ENCODE peak calls at places on chromosomes 16 and 17, in four cellular contexts. A is astrocyte of the spinal cord, I is M059J, J is breast epithelium. Z is an unnamed sample.
A peak's percentile ranks its signal among the peaks of the same experiment; 100 is the strongest.

GRCh38 chr17:4631836-4632582 is 9.5 kb downstream of the ALOX15 start:
- DNase-seq in J (no peak), A (peak; percentile 38), I (peak; percentile 53), Z (peak; percentile 35)

GRCh38 chr17:3447625-3448024 is 14.0 kb upstream of the OR1E2 start:
- DNase-seq in J (no peak), I (no peak), A (no peak), Z (no peak)

GRCh38 chr16:53434436-53435065 is at the start of gene RBL2:
- DNase-seq in I (peak; percentile 78), J (peak; percentile 77), A (peak; percentile 85), Z (peak; percentile 94)

GRCh38 chr17:57622886-57623433 is 122.1 kb downstream of the CCDC182 start:
- DNase-seq in J (no peak), A (peak; percentile 81), I (peak; percentile 97), Z (peak; percentile 77)

GRCh38 chr16:85583491-85584181 is 29.5 kb upstream of the GSE1 start:
- DNase-seq in A (peak; percentile 26), I (peak; percentile 81), J (no peak), Z (peak; percentile 85)

GRCh38 chr17:66978514-66979061 is 14.1 kb downstream of the CACNG4 start:
- DNase-seq in I (no peak), A (no peak), J (no peak), Z (no peak)

GRCh38 chr16:13070268-13070667 is 168.9 kb downstream of the SHISA9 start:
- DNase-seq in J (no peak), A (no peak), I (peak; percentile 25), Z (peak; percentile 30)

GRCh38 chr17:59154335-59154720 is 658 bp downstream of the SKA2 start:
- DNase-seq in I (peak; percentile 70), A (no peak), J (peak; percentile 26), Z (peak; percentile 73)

GRCh38 chr16:1033128-1033679 is 39.3 kb upstream of the SSTR5 start:
- DNase-seq in A (no peak), I (no peak), J (no peak), Z (no peak)

GRCh38 chr17:4208228-4208627 is 55.6 kb downstream of the ANKFY1 start:
- DNase-seq in I (peak; percentile 53), J (no peak), A (no peak), Z (peak; percentile 64)

GRCh38 chr17:48046296-48046695 is 1.9 kb upstream of the NFE2L1 start:
- DNase-seq in A (no peak), I (no peak), J (no peak), Z (no peak)

GRCh38 chr17:36529121-36529520 is 5.5 kb downstream of the MYO19 start:
- DNase-seq in A (peak; percentile 22), I (peak; percentile 76), J (no peak), Z (no peak)

GRCh38 chr17:1931759-1932579 is 93.2 kb downstream of the RTN4RL1 start:
- DNase-seq in A (peak; percentile 31), I (peak; percentile 33), J (no peak), Z (peak; percentile 73)

GRCh38 chr17:77772899-77773358 is 185.6 kb upstream of the TNRC6C start:
- DNase-seq in I (no peak), J (no peak), A (no peak), Z (no peak)

GRCh38 chr17:48490391-48491026 is 40.3 kb downstream of the HOXB1 start:
- DNase-seq in A (no peak), I (peak; percentile 55), J (no peak), Z (peak; percentile 50)

GRCh38 chr16:28202147-28202746 is 9.5 kb downstream of the XPO6 start:
- DNase-seq in A (no peak), I (no peak), J (no peak), Z (no peak)

GRCh38 chr17:61833536-61834203 is 29.7 kb downstream of the BRIP1 start:
- DNase-seq in I (peak; percentile 93), J (no peak), A (peak; percentile 36), Z (peak; percentile 56)

GRCh38 chr17:39461911-39462641 is 790 bp downstream of the CDK12 start:
- DNase-seq in I (no peak), J (no peak), A (peak; percentile 39), Z (peak; percentile 62)

GRCh38 chr16:88967800-88968588 is 9.0 kb downstream of the CBFA2T3 start:
- DNase-seq in J (no peak), I (no peak), A (no peak), Z (no peak)

GRCh38 chr17:17152385-17152784 is 53.7 kb downstream of the PLD6 start:
- DNase-seq in J (no peak), I (peak; percentile 46), A (no peak), Z (peak; percentile 49)

GRCh38 chr16:22624038-22624656 is 113.5 kb downstream of the NPIPB5 start:
- DNase-seq in J (peak; percentile 66), I (no peak), A (no peak), Z (no peak)

GRCh38 chr17:37182786-37183185 is 193.0 kb upstream of the C17orf78 start:
- DNase-seq in A (peak; percentile 38), J (no peak), I (peak; percentile 41), Z (peak; percentile 55)

GRCh38 chr17:297758-298157 is 54.8 kb downstream of the RPH3AL start:
- DNase-seq in J (no peak), I (no peak), A (no peak), Z (no peak)

GRCh38 chr17:181213-182163 is at the start of gene DOC2B:
- DNase-seq in I (no peak), J (no peak), A (no peak), Z (peak; percentile 62)

GRCh38 chr17:68595496-68595895 is 5.7 kb downstream of the FAM20A start:
- DNase-seq in I (no peak), A (no peak), J (no peak), Z (no peak)

GRCh38 chr16:70746040-70746707 is 54.8 kb downstream of the VAC14 start:
- DNase-seq in I (peak; percentile 82), A (peak; percentile 69), J (peak; percentile 80), Z (peak; percentile 80)

GRCh38 chr16:50491516-50491915 is 56.7 kb upstream of the NKD1 start:
- DNase-seq in J (no peak), I (no peak), A (no peak), Z (no peak)

GRCh38 chr16:24002619-24003018 is 166.8 kb downstream of the PRKCB start:
- DNase-seq in A (no peak), J (no peak), I (no peak), Z (no peak)